ENCODE peak calls at places on chromosomes 5 and 9, in seven cellular contexts. K is OCI-LY7, A is heart right ventricle, H is fibroblast of lung, R is RWPE1, X is astrocyte, U is foreskin keratinocyte. N is an unnamed sample.
A peak's percentile ranks its signal among the peaks of the same experiment; 100 is the strongest.

GRCh38 chr9:101336091-101336490 is 48.7 kb downstream of the BAAT start:
- DNase-seq in H (no peak), U (no peak), X (no peak), K (no peak), A (no peak), R (no peak), N (no peak)

GRCh38 chr9:94881454-94881853 is 155.0 kb downstream of the AOPEP start:
- DNase-seq in H (no peak), R (no peak), K (no peak), A (no peak), X (no peak), U (no peak), N (no peak)

GRCh38 chr5:58462154-58462553 is 2.3 kb upstream of the PLK2 start:
- DNase-seq in A (no peak), U (peak; percentile 66), R (peak; percentile 70), X (peak; percentile 35), H (peak; percentile 45), K (no peak), N (no peak)

GRCh38 chr5:176860381-176860780 is 38.8 kb downstream of the HK3 start:
- DNase-seq in H (no peak), X (no peak), R (no peak), U (no peak), A (no peak), K (no peak), N (no peak)

GRCh38 chr5:154757647-154758406 is 2.6 kb downstream of the LARP1 start:
- DNase-seq in A (no peak), U (no peak), R (peak; percentile 76), H (no peak), X (peak; percentile 50), K (peak; percentile 34), N (no peak)

GRCh38 chr9:135889564-135890189 is 17.7 kb downstream of the CAMSAP1 start:
- DNase-seq in R (no peak), X (no peak), U (no peak), H (no peak), A (no peak), K (no peak), N (no peak)

GRCh38 chr9:69276775-69277174 is 48.2 kb upstream of the ENTREP1 start:
- DNase-seq in H (no peak), R (no peak), X (no peak), U (no peak), A (no peak), K (no peak), N (no peak)

GRCh38 chr5:174698156-174698555 is 26.2 kb upstream of the MSX2 start:
- DNase-seq in H (no peak), A (no peak), X (no peak), K (no peak), R (no peak), U (no peak), N (no peak)

GRCh38 chr9:127955294-127956015 is 17.8 kb upstream of the DPM2 start:
- DNase-seq in R (peak; percentile 94), H (no peak), K (peak; percentile 81), U (no peak), A (peak; percentile 38), X (peak; percentile 23), N (no peak)

GRCh38 chr5:90338712-90339372 is 70.7 kb downstream of the CETN3 start:
- DNase-seq in A (no peak), R (no peak), X (no peak), U (no peak), H (no peak), K (no peak), N (no peak)

GRCh38 chr5:149838881-149839739 is 105.5 kb downstream of the PDE6A start:
- DNase-seq in X (peak; percentile 60), H (peak; percentile 52), U (peak; percentile 64), R (peak; percentile 87), K (no peak), A (no peak), N (no peak)

GRCh38 chr9:3271581-3271980 is 254.2 kb downstream of the RFX3 start:
- DNase-seq in R (no peak), A (no peak), U (no peak), H (no peak), K (no peak), X (no peak), N (no peak)

GRCh38 chr9:8940650-8941049 is 1141.1 kb upstream of the DMAC1 start:
- DNase-seq in R (no peak), U (no peak), X (no peak), H (no peak), A (no peak), K (no peak), N (no peak)

GRCh38 chr9:8943392-8943791 is 1143.8 kb upstream of the DMAC1 start:
- DNase-seq in U (no peak), H (no peak), R (no peak), K (no peak), A (no peak), X (no peak), N (no peak)

DNA sequence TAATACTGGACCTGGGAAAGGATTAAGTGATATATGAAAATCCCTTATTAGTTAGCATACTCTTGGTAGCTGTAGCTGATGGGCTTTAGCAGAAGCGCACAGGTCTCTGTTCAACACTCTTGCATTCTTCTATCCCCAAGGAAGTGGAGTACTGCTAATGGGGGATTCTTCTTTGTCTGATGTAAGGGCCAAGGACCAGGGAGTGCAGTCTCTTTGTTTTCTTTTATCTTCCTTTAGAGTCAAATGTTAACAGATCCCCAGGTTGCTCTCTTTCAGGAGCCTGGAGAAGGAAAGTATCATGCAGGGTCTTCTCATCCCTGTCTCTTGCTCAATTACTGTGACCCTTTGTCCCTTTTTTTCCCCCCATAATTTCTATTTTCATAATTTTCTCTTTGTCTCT is 1146.9 kb upstream of the DMAC1 start:
- DNase-seq in K (no peak), A (no peak), U (no peak), H (no peak), R (no peak), X (no peak), N (no peak)
- H3K27ac ChIP-seq in K (no peak overlapping the region), A (no peak overlapping the region), U (no peak overlapping the region), H (no peak overlapping the region), R (no peak overlapping the region), X (no peak overlapping the region), N (no peak overlapping the region)

GRCh38 chr9:112793213-112793810 is 42.8 kb downstream of the SNX30 start:
- DNase-seq in R (peak; percentile 83), X (peak; percentile 26), A (peak; percentile 71), U (no peak), K (peak; percentile 80), H (peak; percentile 56), N (peak; percentile 13)

GRCh38 chr9:112789493-112789892 is 38.9 kb downstream of the SNX30 start:
- DNase-seq in K (no peak), R (no peak), X (peak; percentile 87), U (no peak), A (no peak), H (no peak), N (no peak)

GRCh38 chr9:112795946-112796345 is 45.4 kb downstream of the SNX30 start:
- DNase-seq in K (no peak), R (no peak), H (no peak), A (no peak), U (no peak), X (peak; percentile 59), N (no peak)

GRCh38 chr9:112790231-112790774 is 39.7 kb downstream of the SNX30 start:
- DNase-seq in H (no peak), U (no peak), X (peak; percentile 53), R (no peak), A (no peak), K (no peak), N (no peak)

DNA sequence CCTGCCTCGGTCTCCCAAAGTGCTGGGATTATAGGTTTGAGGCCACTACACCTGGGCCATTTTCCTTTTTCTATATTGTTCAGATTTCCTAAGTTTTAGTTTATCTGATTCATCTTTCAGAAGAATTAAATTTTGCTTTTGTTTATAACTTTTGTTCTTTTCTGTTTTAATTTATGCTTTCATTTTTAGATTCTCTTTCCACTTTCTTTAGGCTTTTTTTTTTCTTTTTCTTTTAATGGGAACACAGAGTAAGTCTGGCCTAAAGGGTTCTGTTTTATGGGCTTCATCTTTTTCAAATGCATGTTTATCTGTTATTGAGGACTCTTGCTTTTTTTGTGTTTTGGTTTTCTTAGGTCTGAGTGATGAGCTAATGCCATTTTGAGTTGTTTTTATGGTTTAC is 42.1 kb downstream of the SNX30 start:
- DNase-seq in R (no peak), K (no peak), A (no peak), X (no peak), U (no peak), H (no peak), N (no peak)
- H3K27ac ChIP-seq in R (no peak overlapping the region), K (no peak overlapping the region), A (no peak overlapping the region), X (no peak overlapping the region), U (no peak overlapping the region), H (no peak overlapping the region), N (peak overlapping the region; percentile 52)

DNA sequence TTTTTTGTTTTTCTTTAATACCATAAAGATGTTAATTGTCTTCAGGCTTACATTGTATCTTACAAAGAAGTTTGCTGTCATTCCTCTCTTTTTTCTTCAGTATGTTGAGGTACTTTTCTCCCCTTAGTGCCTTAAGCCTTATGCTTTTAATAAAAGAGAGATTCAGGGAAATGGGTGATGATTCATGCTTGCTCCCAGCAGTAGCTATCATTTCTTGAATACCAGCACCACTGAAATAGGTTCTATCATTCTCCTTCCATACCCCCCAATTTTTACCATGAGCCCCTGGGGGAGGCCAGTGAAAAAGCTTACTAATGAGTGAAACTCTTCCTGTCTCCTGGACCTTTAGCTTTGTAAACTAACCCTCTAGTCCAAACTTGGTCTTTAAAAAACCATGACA is 165.0 kb downstream of the FBXL7 start:
- DNase-seq in A (no peak), X (peak; percentile 44), U (no peak), H (peak; percentile 5), K (no peak), R (no peak), N (no peak)
- H3K27ac ChIP-seq in A (no peak overlapping the region), X (no peak overlapping the region), U (no peak overlapping the region), H (no peak overlapping the region), K (no peak overlapping the region), R (no peak overlapping the region), N (no peak overlapping the region)

GRCh38 chr5:1948111-1948510 is 65.4 kb upstream of the IRX4 start:
- DNase-seq in A (no peak), H (no peak), X (no peak), U (peak; percentile 37), R (no peak), K (no peak), N (no peak)
- H3K27ac ChIP-seq in A (peak overlapping the region; percentile 11), H (no peak overlapping the region), X (no peak overlapping the region), U (peak overlapping the region; percentile 99), R (peak overlapping the region; percentile 99), K (no peak overlapping the region), N (no peak overlapping the region)